ENCODE peak calls at places on chromosomes 16 and 17, in eight cellular contexts. L, E, I, M, T, K, Z and G are unnamed samples.

GRCh38 chr16:30652718-30653117 is 2.0 kb downstream of the PRR14 start:
- DNase-seq in L (no peak), E (no peak), I (no peak), M (no peak), T (no peak), K (no peak), Z (no peak), G (no peak)

GRCh38 chr17:46976626-46977270 is 2.3 kb downstream of the RPRML start:
- DNase-seq in L (no peak), E (no peak), I (peak; percentile 48), M (no peak), T (no peak), K (no peak), Z (no peak), G (peak; percentile 66)

GRCh38 chr17:9185688-9186289 is 164.5 kb downstream of the NTN1 start:
- DNase-seq in L (no peak), E (no peak), I (no peak), M (no peak), T (no peak), K (no peak), Z (no peak), G (no peak)

GRCh38 chr16:51276335-51276734 is 125.3 kb upstream of the SALL1 start:
- DNase-seq in L (no peak), E (no peak), I (no peak), M (no peak), T (no peak), K (no peak), Z (no peak), G (no peak)

GRCh38 chr16:83810906-83811305 is 3.1 kb downstream of the HSBP1 start:
- DNase-seq in L (no peak), E (no peak), I (no peak), M (no peak), T (no peak), K (no peak), Z (no peak), G (no peak)

GRCh38 chr16:56372938-56373337 is 52.4 kb downstream of the AMFR start:
- DNase-seq in L (no peak), E (no peak), I (no peak), M (no peak), T (peak; percentile 34), K (no peak), Z (no peak), G (no peak)

GRCh38 chr17:58358408-58359172 is 6.6 kb upstream of the SUPT4H1 start:
- DNase-seq in L (no peak), E (no peak), I (no peak), M (no peak), T (no peak), K (no peak), Z (no peak), G (no peak)

GRCh38 chr16:55470533-55471371 is 8.2 kb upstream of the MMP2 start:
- DNase-seq in L (no peak), E (no peak), I (no peak), M (no peak), T (no peak), K (no peak), Z (peak; percentile 49), G (no peak)

GRCh38 chr16:48003226-48003907 is 152.4 kb downstream of the ABCC12 start:
- DNase-seq in L (no peak), E (no peak), I (no peak), M (no peak), T (no peak), K (no peak), Z (no peak), G (no peak)

GRCh38 chr17:4587195-4587594 is 2.9 kb downstream of the SMTNL2 start:
- DNase-seq in L (no peak), E (no peak), I (no peak), M (peak; percentile 66), T (no peak), K (no peak), Z (no peak), G (no peak)

GRCh38 chr17:9079461-9080103 is 58.3 kb downstream of the NTN1 start:
- DNase-seq in L (no peak), E (no peak), I (no peak), M (no peak), T (no peak), K (no peak), Z (no peak), G (no peak)

GRCh38 chr17:48929812-48930165 is 14.9 kb downstream of the SNF8 start:
- DNase-seq in L (no peak), E (no peak), I (no peak), M (no peak), T (no peak), K (no peak), Z (no peak), G (no peak)

GRCh38 chr17:48927978-48928716 is 16.5 kb downstream of the SNF8 start:
- DNase-seq in L (no peak), E (no peak), I (no peak), M (no peak), T (no peak), K (no peak), Z (no peak), G (no peak)

GRCh38 chr17:48930435-48930873 is 14.2 kb downstream of the SNF8 start:
- DNase-seq in L (no peak), E (no peak), I (no peak), M (no peak), T (no peak), K (no peak), Z (no peak), G (no peak)

GRCh38 chr17:48925991-48926342 is 17.8 kb downstream of the UBE2Z start:
- DNase-seq in L (no peak), E (no peak), I (no peak), M (no peak), T (no peak), K (no peak), Z (no peak), G (no peak)

DNA sequence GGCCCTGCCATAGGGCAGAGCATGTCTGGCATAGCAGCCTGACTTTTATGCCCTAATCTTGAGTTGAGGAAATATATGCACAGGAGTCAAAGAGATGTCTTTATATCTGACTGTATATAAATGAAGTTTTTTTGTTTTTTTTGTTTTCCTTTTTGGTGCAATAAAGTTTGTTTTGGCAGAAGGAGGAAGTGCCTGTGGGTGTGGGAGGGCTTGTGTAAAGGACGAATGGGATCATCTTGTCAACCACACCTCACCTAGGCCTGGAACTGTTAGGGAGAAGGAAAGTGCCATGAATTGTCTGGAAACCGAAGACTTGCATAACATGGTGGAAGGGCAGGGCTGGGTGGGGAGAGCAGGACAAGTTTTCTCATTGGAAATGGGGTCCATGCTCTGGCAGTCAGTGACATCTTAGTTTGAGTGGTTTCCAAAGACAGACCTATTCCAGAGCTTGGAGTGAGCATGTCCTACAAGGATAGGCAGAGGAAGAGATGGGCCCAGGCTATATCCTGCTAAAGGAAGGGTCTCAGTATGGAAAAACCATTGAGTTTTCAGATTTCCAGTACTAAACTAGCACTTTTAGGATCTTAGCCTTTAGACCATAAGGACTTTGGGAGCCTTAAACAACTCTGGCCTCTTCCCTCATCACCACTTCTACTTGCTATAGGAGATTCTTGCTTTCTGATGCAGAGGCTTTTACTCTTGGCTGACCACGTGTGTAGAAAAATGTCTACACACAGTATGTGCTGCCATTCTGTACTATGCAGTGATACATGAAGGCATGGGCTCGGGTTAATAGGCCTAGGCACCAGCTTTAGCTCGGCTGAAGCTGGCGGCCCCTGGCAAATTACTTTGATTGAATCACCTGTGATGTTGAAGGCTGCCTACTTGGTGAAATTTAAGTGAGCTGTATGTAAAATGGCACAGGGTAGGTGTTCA is 15.5 kb downstream of the SNF8 start:
- DNase-seq in L (no peak), E (no peak), I (no peak), M (no peak), T (no peak), K (no peak), Z (no peak), G (no peak)
- TF ChIP-seq POLR2A in L (no peak), E (no peak), I (no peak), M (no peak), T (no peak), K (peak; percentile 37), Z (no peak), G (peak; percentile 27)

DNA sequence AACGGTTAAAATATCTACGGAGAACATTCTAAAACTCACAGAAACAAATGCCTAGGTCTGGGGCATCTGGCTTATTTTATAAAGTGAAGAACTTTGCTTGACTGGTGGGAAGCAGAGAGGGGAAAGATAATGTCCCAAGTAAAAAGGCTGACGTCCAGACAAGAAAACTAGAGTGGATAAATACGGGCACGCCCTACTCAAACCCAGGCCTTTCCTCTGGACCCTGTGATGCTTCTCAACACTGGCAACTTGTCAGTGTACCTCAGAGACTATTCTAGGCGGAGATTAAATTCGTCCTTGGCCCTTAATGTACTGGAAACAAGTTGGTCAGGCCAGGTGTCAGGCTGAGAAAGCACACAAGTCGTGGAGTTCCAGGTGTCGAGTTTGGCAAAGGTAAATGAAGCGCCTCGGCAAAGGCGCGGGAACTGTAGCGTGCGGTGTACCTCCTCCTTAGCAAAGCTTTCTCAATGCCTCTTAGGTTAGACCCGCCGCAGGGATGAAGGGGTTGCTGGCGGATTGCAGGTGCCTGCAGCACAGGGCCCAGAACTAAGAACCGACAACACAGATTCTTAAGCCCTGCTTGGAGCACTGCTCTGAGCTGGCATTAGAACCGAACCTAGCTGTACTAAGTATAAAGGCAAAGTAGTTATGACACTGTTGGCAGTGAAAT is 668 bp upstream of the UNK start:
- DNase-seq in L (peak; percentile 35), E (peak; percentile 71), I (no peak), M (peak; percentile 66), T (no peak), K (no peak), Z (peak; percentile 60), G (no peak)
- TF ChIP-seq POLR2A in L (no peak), E (no peak), I (no peak), M (no peak), T (no peak), K (no peak), Z (no peak), G (no peak)

DNA sequence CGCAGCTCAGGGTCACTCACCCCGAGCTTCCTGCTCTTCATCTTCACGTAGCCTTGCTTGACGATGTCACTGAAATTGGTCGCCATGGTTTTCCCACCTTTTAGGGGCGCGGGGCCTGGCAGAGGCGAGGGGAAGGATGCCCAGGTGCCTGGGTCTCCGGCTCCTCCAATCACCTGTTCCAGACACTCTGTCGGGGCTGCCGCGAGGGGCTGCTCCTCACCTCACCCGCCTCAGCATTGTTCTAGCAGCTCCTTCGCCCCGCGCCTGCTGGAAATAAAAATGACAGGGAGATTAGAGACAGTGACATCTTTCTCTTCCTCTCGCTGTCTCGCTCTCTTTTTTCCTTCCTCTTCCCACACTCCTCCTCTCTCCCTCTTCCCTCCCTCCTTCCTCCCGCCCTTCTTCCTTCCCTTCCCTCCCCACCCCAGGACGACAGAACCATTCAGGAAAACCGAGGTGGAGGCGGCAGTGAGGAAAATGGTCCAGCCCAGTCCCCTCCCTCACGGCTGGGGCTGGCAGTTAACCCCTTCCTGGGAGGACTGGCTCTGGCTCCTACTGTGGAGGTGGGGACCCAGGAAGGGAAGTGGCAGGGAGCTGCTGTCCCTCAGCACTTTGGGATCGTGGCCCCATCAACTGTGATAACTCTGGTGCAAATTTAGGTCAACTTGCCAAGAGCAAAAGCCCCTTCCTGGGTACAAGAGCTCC is 6.7 kb downstream of the DOK4 start:
- DNase-seq in L (no peak), E (peak; percentile 57), I (peak; percentile 82), M (no peak), T (peak; percentile 54), K (no peak), Z (peak; percentile 66), G (no peak)
- TF ChIP-seq POLR2A in L (no peak), E (no peak), I (no peak), M (no peak), T (no peak), K (no peak), Z (no peak), G (no peak)

DNA sequence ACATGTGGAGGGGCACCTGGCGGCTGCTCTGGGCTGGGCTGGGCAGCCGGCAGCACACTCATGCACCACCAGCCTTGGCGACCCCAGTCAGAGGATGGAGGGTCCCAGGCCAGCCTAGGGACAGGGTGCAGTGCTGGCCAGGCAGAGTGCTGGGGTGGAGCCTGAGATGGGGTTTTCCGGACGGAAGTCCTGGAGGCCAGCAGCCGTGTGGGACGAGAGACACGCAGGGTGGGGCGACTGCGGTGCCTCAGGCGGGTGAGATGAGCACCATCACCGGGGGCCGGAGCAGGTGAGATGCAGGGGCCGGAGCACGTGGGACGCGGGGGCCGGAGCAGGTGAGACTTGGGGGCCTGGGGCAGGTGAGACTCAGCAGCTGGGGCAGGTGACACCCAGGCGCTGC is 55.2 kb downstream of the LMF1 start:
- DNase-seq in L (no peak), E (no peak), I (no peak), M (no peak), T (no peak), K (no peak), Z (no peak), G (no peak)
- TF ChIP-seq POLR2A in L (no peak), E (no peak), I (no peak), M (no peak), T (no peak), K (no peak), Z (no peak), G (no peak)